ENCODE peak calls at places on chromosomes 4 and X, in nine cellular contexts. P, M, K, X, I, W, H, A and U are unnamed samples.

GRCh38 chr4:90833698-90834097 is 706.5 kb downstream of the CCSER1 start:
- DNase-seq in P (no peak), M (no peak), K (no peak), X (no peak), I (no peak), W (no peak), H (peak), A (no peak), U (no peak)

GRCh38 chr4:183638436-183638835 is 20.5 kb downstream of the RWDD4 start:
- DNase-seq in P (no peak), M (peak), K (peak), X (no peak), I (no peak), W (no peak), H (no peak), A (no peak), U (no peak)

GRCh38 chrX:8005678-8006347 is 78.6 kb upstream of the PNPLA4 start:
- DNase-seq in P (no peak), M (peak), K (no peak), X (no peak), I (no peak), W (no peak), H (no peak), A (peak), U (no peak)

GRCh38 chrX:7055386-7056137 is 92.0 kb upstream of the STS start:
- DNase-seq in P (no peak), M (no peak), K (no peak), X (no peak), I (no peak), W (no peak), H (no peak), A (no peak), U (peak)

GRCh38 chr4:84931961-84932360 is 34.5 kb downstream of the WDFY3 start:
- DNase-seq in P (no peak), M (no peak), K (no peak), X (peak), I (no peak), W (no peak), H (no peak), A (no peak), U (no peak)

GRCh38 chrX:146658379-146658778 is 151.2 kb upstream of the CXorf51B start:
- DNase-seq in P (no peak), M (no peak), K (no peak), X (no peak), I (no peak), W (no peak), H (no peak), A (no peak), U (no peak)

GRCh38 chr4:4914059-4914820 is 54.8 kb downstream of the MSX1 start:
- DNase-seq in P (no peak), M (peak), K (peak), X (no peak), I (no peak), W (peak), H (no peak), A (no peak), U (no peak)

GRCh38 chr4:13917010-13917409 is 289.5 kb upstream of the BOD1L1 start:
- DNase-seq in P (no peak), M (no peak), K (peak), X (no peak), I (no peak), W (peak), H (no peak), A (no peak), U (no peak)

GRCh38 chr4:85732124-85732523 is 257.2 kb downstream of the ARHGAP24 start:
- DNase-seq in P (no peak), M (no peak), K (no peak), X (peak), I (no peak), W (no peak), H (no peak), A (no peak), U (peak)

GRCh38 chrX:27600686-27601085 is 10.5 kb downstream of the DCAF8L2 start:
- DNase-seq in P (no peak), M (peak), K (peak), X (peak), I (no peak), W (no peak), H (no peak), A (no peak), U (no peak)

GRCh38 chrX:130304587-130305368 is 34.9 kb upstream of the SLC25A14 start:
- DNase-seq in P (no peak), M (no peak), K (no peak), X (no peak), I (no peak), W (no peak), H (no peak), A (peak), U (no peak)

GRCh38 chr4:110032603-110033002 is 119.9 kb downstream of the EGF start:
- DNase-seq in P (no peak), M (no peak), K (no peak), X (no peak), I (peak), W (peak), H (no peak), A (no peak), U (no peak)

GRCh38 chr4:110033994-110034393 is 121.3 kb downstream of the EGF start:
- DNase-seq in P (no peak), M (no peak), K (no peak), X (no peak), I (peak), W (no peak), H (no peak), A (no peak), U (no peak)
- H3K27ac ChIP-seq in P (no peak), M (no peak), K (no peak), X (no peak), I (no peak), W (peak), H (no peak), A (no peak), U (no peak)

GRCh38 chrX:37348237-37349130 is 680 bp upstream of the PRRG1 start:
- DNase-seq in P (no peak), M (peak), K (peak), X (no peak), I (no peak), W (peak), H (no peak), A (no peak), U (no peak)

GRCh38 chrX:37349131-37350033 is at the start of gene PRRG1:
- DNase-seq in P (no peak), M (peak), K (peak), X (peak), I (peak), W (peak), H (peak), A (peak), U (peak)

GRCh38 chrX:37350034-37350365 is 836 bp downstream of the PRRG1 start:
- DNase-seq in P (no peak), M (peak), K (peak), X (peak), I (no peak), W (peak), H (no peak), A (no peak), U (peak)

GRCh38 chrX:37347420-37347819 is 1.7 kb upstream of the PRRG1 start:
- DNase-seq in P (no peak), M (no peak), K (peak), X (no peak), I (no peak), W (peak), H (no peak), A (peak), U (no peak)
- H3K27ac ChIP-seq in P (no peak), M (no peak), K (no peak), X (no peak), I (no peak), W (no peak), H (no peak), A (no peak), U (no peak)

DNA sequence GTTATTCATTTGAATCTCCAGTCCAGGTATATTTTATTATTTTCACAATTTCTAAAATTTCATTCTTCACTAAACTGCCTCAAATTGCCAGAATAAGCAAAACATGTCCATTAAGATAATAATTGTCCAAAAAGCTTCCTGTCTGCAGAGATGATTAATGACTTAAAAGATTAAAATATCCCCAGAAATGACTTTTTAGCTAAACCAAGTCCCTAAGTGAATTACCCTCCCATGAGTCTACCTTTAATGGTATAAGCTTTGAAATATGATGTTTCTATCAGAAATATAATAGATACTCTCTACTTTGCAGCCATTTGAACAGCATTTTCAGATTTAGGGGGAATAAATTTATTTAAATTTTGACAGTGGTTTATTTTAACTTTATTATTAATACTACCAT is 289.2 kb upstream of the EMCN start:
- DNase-seq in P (no peak), M (no peak), K (no peak), X (no peak), I (no peak), W (no peak), H (no peak), A (no peak), U (no peak)
- H3K27ac ChIP-seq in P (no peak), M (peak), K (no peak), X (no peak), I (no peak), W (no peak), H (no peak), A (no peak), U (no peak)

DNA sequence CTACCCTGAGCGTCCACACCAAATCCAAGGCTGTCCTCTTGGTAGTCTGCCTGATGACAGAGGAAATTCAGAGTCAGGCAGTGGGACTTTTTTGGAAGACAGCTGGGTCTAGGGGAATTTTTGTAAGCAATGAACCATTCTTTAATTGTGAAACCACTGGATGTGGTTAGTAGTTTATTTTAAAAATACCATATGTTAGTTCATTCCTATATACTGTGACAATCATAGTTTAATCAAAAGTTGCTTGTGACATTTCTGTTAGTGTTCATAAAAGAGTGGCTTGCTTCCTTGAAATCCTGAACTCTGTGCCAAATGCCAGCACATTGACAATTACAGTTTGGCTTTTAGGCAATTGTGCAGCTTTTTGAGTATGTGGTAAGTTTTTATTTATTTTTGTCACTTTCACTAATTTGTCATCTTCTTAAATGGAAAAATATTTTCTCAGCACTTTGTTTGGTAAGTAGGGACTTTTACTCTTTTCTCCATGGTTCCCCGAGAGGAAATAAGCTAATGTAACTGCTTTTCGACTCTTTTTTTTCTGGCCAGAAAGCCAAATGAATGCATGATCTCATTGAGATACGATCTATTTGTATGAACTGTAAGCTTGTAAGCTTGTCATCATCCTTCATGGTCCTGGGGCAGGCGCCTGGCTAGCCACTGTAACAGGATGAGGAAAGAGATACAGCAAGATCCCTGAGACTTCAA is 72.6 kb upstream of the SLC4A4 start:
- DNase-seq in P (no peak), M (peak), K (peak), X (no peak), I (no peak), W (peak), H (no peak), A (no peak), U (no peak)
- H3K27ac ChIP-seq in P (no peak), M (no peak), K (peak), X (no peak), I (no peak), W (no peak), H (no peak), A (no peak), U (no peak)

GRCh38 chr4:145183581-145183980 is 3.2 kb upstream of the OTUD4 start:
- DNase-seq in P (no peak), M (no peak), K (no peak), X (no peak), I (no peak), W (no peak), H (no peak), A (no peak), U (no peak)
- H3K27ac ChIP-seq in P (no peak), M (no peak), K (no peak), X (no peak), I (no peak), W (no peak), H (no peak), A (no peak), U (no peak)

GRCh38 chr4:1764670-1765069 is 28.4 kb upstream of the FGFR3 start:
- DNase-seq in P (no peak), M (no peak), K (no peak), X (no peak), I (no peak), W (no peak), H (no peak), A (no peak), U (no peak)
- H3K27ac ChIP-seq in P (no peak), M (no peak), K (no peak), X (no peak), I (no peak), W (no peak), H (no peak), A (no peak), U (no peak)

DNA sequence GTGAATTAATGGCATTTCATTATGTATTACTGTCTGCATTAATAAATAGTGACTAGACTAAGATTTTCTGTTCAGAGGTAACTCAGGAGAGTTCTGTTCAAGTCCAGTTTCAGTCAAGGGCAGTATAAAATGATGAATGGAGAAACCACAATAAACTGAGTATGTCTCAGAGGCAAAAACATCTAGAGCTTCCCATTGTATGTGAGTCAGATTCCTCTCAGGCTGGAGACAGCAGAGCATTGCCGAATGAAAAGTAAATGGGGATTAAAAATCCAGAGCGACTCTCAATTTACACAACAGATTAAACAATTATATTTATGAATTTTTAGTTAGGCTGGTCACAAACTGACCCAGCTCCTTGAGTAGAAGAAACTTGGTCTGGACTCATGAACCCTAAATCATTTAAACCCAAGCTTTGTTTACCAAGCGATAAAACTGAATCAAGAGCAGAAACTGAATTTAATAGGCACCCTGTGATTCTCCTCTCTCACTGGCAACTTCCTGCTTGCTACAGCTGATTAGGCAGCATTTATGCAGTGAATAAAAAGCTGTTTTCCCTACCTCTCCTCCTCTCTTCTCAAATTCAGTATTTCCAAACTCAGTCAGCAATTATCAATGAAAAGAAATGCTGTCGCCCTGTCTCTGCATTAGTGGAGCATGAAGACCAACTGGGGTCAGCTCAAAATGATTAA is 567.9 kb downstream of the PDHA2 start:
- DNase-seq in P (no peak), M (peak), K (peak), X (no peak), I (no peak), W (peak), H (no peak), A (no peak), U (peak)
- H3K27ac ChIP-seq in P (no peak), M (no peak), K (no peak), X (no peak), I (no peak), W (no peak), H (no peak), A (no peak), U (no peak)